ENCODE peak calls at places on chromosomes 6 and 20, in five cellular contexts. S is retinal pigment epithelial cell; V is activated CD8-positive, alpha-beta T cell treated with anti-CD3 and anti-CD28 coated beads for 36 hours; Z is fibroblast of lung; A is lower leg skin. U is an unnamed sample.

GRCh38 chr6:6712258-6712978 is 123.9 kb downstream of the LY86 start:
- DNase-seq in S (no peak), V (no peak), Z (peak), A (no peak), U (peak)

GRCh38 chr6:22891930-22892329 is 322.6 kb downstream of the HDGFL1 start:
- DNase-seq in S (no peak), V (no peak), Z (no peak), A (no peak), U (no peak)

GRCh38 chr20:588932-589672 is 21.0 kb downstream of the TCF15 start:
- DNase-seq in S (no peak), V (no peak), Z (no peak), A (no peak), U (peak)

GRCh38 chr6:54515013-54515412 is 206.8 kb downstream of the TINAG start:
- DNase-seq in S (no peak), V (no peak), Z (no peak), A (no peak), U (no peak)

GRCh38 chr6:79404677-79405076 is 132.6 kb downstream of the LCA5 start:
- DNase-seq in S (no peak), V (no peak), Z (no peak), A (no peak), U (no peak)

GRCh38 chr6:40710626-40711354 is 123.6 kb upstream of the LRFN2 start:
- DNase-seq in S (no peak), V (no peak), Z (no peak), A (no peak), U (no peak)

GRCh38 chr6:80143312-80143960 is 37.0 kb downstream of the BCKDHB start:
- DNase-seq in S (peak), V (no peak), Z (peak), A (peak), U (no peak)

GRCh38 chr6:47129129-47129528 is 87.0 kb upstream of the ADGRF1 start:
- DNase-seq in S (no peak), V (no peak), Z (no peak), A (no peak), U (no peak)

GRCh38 chr6:78489874-78490273 is 377.5 kb upstream of the IRAK1BP1 start:
- DNase-seq in S (no peak), V (no peak), Z (no peak), A (no peak), U (no peak)

GRCh38 chr6:86934365-86934764 is 3.0 kb upstream of the HTR1E start:
- DNase-seq in S (no peak), V (no peak), Z (no peak), A (no peak), U (no peak)

GRCh38 chr20:22796465-22797077 is 212.2 kb upstream of the FOXA2 start:
- DNase-seq in S (no peak), V (no peak), Z (peak), A (peak), U (no peak)

GRCh38 chr6:5260111-5260620 is 584 bp downstream of the LYRM4 start:
- DNase-seq in S (no peak), V (peak), Z (peak), A (peak), U (peak)

GRCh38 chr6:159969204-159969912 is 476 bp downstream of the IGF2R start:
- DNase-seq in S (no peak), V (peak), Z (no peak), A (peak), U (peak)

GRCh38 chr6:159966981-159967380 is 1.9 kb upstream of the IGF2R start:
- DNase-seq in S (no peak), V (no peak), Z (peak), A (no peak), U (no peak)

GRCh38 chr6:159970659-159971063 is 1.8 kb downstream of the IGF2R start:
- DNase-seq in S (no peak), V (no peak), Z (no peak), A (no peak), U (no peak)

GRCh38 chr6:159969921-159970320 is 1.0 kb downstream of the IGF2R start:
- DNase-seq in S (no peak), V (peak), Z (peak), A (peak), U (peak)

DNA sequence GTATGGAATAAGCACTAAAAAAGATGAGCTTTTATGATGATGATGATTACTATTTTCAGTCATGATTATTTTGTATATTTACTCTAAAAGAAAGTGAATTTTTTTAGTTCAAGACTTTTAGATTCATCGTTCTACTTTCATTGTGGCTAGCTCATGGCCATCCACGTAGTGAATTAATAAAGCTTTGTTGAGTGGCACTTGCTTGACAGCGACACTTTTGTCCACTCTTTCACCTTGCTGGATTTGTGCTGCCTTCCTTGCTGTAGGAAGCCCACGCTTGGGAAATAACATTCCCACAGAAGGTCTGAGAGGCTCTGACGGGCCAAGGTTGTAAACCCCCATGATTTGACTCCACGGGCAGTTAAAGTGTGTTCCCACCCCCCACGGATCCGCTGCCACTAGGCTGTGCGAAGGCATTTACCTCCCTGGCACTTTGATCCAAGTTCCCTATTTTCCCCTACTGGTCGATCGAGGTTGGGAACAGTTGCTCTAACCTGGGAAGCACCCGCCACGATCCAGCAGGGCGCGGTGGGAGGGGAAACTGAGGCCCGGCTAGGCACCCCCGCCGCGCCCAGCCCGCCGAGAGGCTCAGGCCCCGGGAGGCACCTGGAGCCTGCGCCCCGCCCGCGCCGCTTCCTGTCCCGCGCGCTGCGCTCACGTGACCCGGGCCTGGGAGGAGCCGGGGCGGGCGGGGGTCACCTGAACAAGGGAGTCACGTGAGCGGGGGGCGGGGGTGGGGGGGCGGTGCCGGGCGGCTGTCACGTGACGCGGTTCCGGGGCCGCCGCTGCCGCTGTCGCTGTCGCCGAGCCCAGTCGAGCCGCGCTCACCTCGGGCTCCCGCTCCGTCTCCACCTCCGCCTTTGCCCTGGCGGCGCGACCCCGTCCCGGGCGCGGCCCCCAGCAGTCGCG is at the start of gene IGF2R:
- DNase-seq in S (no peak), V (peak), Z (peak), A (peak), U (peak)
- TF ChIP-seq CTCF in S (peak), V (no peak), Z (no peak), A (no peak), U (no peak)

GRCh38 chr6:112007254-112007653 is 46.6 kb upstream of the CCN6 start:
- DNase-seq in S (no peak), V (no peak), Z (peak), A (no peak), U (no peak)

GRCh38 chr6:112013051-112013450 is 40.9 kb upstream of the CCN6 start:
- DNase-seq in S (no peak), V (no peak), Z (no peak), A (no peak), U (no peak)

GRCh38 chr6:112008482-112008881 is 45.4 kb upstream of the CCN6 start:
- DNase-seq in S (no peak), V (no peak), Z (no peak), A (no peak), U (no peak)

GRCh38 chr6:112007805-112008204 is 46.1 kb upstream of the CCN6 start:
- DNase-seq in S (no peak), V (no peak), Z (no peak), A (no peak), U (no peak)

GRCh38 chr6:112010328-112010727 is 43.6 kb upstream of the CCN6 start:
- DNase-seq in S (no peak), V (peak), Z (no peak), A (no peak), U (no peak)
- TF ChIP-seq CTCF in S (no peak), V (no peak), Z (no peak), A (no peak), U (no peak)

DNA sequence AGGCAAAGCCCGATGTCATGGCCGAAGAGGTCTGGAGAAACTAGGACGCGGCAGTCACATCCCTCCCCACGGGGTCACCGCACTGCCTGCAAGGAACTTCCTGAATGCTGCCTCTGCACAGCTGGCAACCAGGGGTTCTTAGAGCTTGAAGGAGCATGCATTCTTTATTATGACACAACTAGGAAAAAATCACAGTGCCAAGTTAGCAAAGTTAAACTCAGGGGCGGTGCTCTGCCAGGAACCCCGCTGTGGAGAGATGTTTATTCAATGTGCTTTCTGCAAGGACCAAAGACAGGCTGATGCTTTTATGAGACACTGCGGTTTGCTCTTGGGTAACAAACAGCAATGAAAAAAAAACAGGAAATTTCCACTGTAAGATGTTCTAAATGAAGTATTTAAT is 287.3 kb upstream of the FOXQ1 start:
- DNase-seq in S (no peak), V (no peak), Z (peak), A (no peak), U (no peak)
- TF ChIP-seq CTCF in S (no peak), V (no peak), Z (no peak), A (no peak), U (no peak)

GRCh38 chr6:24568687-24569086 is 73.9 kb downstream of the ALDH5A1 start:
- DNase-seq in S (no peak), V (no peak), Z (no peak), A (no peak), U (no peak)
- TF ChIP-seq CTCF in S (no peak), V (no peak), Z (no peak), A (no peak), U (no peak)

DNA sequence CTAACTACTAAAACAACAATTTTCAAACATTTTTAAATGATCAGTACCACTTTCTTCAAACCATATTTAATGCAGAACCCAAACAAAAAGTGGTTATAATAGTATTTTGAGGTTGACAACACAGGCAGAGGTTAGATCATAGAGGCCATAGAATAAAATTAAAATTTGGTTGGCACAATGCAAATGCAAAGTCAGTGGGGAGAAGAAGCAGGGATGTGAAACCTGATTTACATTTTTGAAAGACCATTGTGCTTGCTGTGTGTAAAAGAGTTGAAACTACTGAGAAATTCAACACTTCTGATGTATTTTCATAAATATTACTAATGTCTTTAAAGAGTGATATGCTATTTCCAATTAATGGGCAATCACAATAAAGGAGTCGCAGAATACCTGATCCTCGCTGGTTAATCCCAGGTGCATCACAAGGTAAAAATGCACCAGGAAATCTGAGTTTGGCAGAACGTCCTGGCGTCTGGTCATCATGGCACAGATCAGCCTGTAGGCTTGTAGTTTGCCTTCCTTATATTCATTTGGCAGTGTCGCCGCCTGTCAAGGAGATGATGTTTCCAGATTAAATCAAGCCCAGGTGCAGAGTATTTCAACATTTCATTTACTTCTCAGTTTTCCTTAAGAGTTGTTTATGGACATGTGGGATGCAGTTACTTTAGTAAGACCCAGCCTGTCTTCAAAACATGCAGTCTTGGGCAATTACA is 141.2 kb downstream of the RALGAPA2 start:
- DNase-seq in S (no peak), V (no peak), Z (no peak), A (no peak), U (no peak)
- TF ChIP-seq CTCF in S (no peak), V (no peak), Z (no peak), A (no peak), U (no peak)

GRCh38 chr6:31687860-31688693 is 7.2 kb upstream of the LY6G5C start:
- DNase-seq in S (no peak), V (no peak), Z (no peak), A (no peak), U (no peak)
- TF ChIP-seq CTCF in S (no peak), V (no peak), Z (no peak), A (no peak), U (no peak)

DNA sequence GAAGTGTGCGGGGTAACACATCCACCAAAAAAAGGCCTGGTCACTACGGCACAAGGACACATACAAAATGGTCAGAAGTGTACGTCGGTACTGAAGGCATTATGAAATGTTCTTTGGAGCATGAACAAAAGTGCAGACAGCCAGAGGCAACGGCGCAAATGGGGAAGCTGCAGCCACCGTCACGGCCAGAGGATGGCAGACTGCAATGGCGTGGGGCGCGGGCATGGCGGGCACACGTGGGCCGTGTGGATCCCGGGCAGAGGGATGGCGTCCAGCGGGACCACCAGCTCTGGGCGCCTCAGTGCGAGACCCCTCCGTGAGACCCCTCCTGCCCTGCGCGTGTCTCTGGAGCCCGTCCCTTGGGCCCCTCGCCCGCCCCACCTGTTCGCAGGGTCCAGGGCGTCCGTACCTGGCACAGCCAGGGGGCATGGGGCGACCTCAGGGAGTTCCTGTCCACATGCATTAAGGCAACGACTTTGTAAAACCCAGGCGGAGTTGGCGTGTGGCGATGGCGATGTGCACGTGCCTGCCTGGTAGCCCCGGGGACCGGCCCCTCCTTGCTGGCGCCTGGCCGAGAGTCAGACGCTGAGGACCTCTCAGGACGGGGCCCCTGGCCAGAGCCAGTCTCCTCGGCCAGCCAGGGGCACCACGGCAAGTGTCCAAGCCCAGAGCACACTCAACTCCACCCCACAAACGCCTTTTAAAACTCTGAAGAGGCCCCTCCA is 39.5 kb upstream of the CHRNA4 start:
- DNase-seq in S (no peak), V (no peak), Z (no peak), A (no peak), U (no peak)
- TF ChIP-seq CTCF in S (no peak), V (no peak), Z (no peak), A (no peak), U (no peak)

GRCh38 chr6:11748591-11748990 is 30.0 kb downstream of the ADTRP start:
- DNase-seq in S (no peak), V (no peak), Z (no peak), A (no peak), U (no peak)
- TF ChIP-seq CTCF in S (no peak), V (no peak), Z (no peak), A (no peak), U (no peak)